ENCODE peak calls at places on chromosomes 13 and 19, in six cellular contexts. O, T, M, G, W and N are unnamed samples.

GRCh38 chr13:43167058-43167457 is 143.7 kb downstream of the DNAJC15 start:
- DNase-seq in O (no peak), T (no peak), M (no peak), G (no peak), W (no peak), N (no peak)

GRCh38 chr19:48271531-48272151 is 1.8 kb downstream of the ZNF114 start:
- DNase-seq in O (no peak), T (no peak), M (no peak), G (peak), W (peak), N (peak)

GRCh38 chr13:89380101-89380500 is 1708.9 kb downstream of the SLITRK5 start:
- DNase-seq in O (no peak), T (no peak), M (no peak), G (peak), W (no peak), N (no peak)

GRCh38 chr19:50432658-50433057 is at the start of gene MYBPC2:
- DNase-seq in O (no peak), T (peak), M (no peak), G (no peak), W (no peak), N (no peak)

GRCh38 chr19:47095707-47096704 is 17.6 kb downstream of the ZC3H4 start:
- DNase-seq in O (no peak), T (no peak), M (no peak), G (peak), W (no peak), N (no peak)

GRCh38 chr19:11554160-11554559 is 4.9 kb downstream of the ELOF1 start:
- DNase-seq in O (peak), T (no peak), M (peak), G (no peak), W (no peak), N (no peak)

GRCh38 chr13:80297094-80297493 is 43.8 kb downstream of the SPRY2 start:
- DNase-seq in O (no peak), T (no peak), M (no peak), G (no peak), W (peak), N (no peak)

GRCh38 chr13:21420706-21421105 is 38.4 kb downstream of the ZDHHC20 start:
- DNase-seq in O (no peak), T (no peak), M (no peak), G (no peak), W (no peak), N (no peak)

GRCh38 chr13:95955719-95956118 is 97.5 kb downstream of the UGGT2 start:
- DNase-seq in O (no peak), T (no peak), M (no peak), G (no peak), W (no peak), N (no peak)

GRCh38 chr19:10114651-10115391 is 3.3 kb downstream of the P2RY11 start:
- DNase-seq in O (peak), T (peak), M (no peak), G (no peak), W (no peak), N (no peak)

DNA sequence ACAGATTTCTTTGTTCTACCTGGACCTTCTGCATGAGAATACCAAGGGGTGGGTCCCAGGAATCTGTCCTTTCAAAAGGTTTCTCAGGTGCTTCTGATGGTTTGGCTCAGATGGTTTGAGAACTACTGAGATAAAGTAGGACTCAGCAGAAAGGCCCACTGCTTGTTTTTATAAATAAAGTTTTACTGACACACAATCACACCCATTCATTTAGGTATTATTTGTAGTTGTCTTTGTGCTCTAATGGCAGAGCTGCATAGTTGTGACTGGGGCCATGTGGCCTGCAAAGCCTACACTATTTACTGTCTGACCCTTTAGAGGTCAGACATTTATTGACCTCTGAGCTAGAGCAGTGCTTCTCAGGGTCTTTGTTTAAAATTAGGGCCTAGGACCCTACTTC is 17.6 kb downstream of the EDDM13 start:
- DNase-seq in O (no peak), T (no peak), M (no peak), G (no peak), W (no peak), N (no peak)
- TF ChIP-seq POLR2A in O (no peak), T (no peak), M (no peak), G (no peak), W (no peak), N (no peak)

GRCh38 chr13:41707192-41707858 is 250.0 kb downstream of the RGCC start:
- DNase-seq in O (no peak), T (no peak), M (no peak), G (no peak), W (no peak), N (no peak)

GRCh38 chr13:41708648-41709175 is 251.4 kb downstream of the RGCC start:
- DNase-seq in O (no peak), T (no peak), M (no peak), G (no peak), W (no peak), N (no peak)

GRCh38 chr13:41713405-41713804 is 247.5 kb downstream of the VWA8 start:
- DNase-seq in O (no peak), T (no peak), M (no peak), G (no peak), W (no peak), N (no peak)

GRCh38 chr13:41706189-41706588 is 248.8 kb downstream of the RGCC start:
- DNase-seq in O (no peak), T (no peak), M (no peak), G (no peak), W (no peak), N (no peak)

DNA sequence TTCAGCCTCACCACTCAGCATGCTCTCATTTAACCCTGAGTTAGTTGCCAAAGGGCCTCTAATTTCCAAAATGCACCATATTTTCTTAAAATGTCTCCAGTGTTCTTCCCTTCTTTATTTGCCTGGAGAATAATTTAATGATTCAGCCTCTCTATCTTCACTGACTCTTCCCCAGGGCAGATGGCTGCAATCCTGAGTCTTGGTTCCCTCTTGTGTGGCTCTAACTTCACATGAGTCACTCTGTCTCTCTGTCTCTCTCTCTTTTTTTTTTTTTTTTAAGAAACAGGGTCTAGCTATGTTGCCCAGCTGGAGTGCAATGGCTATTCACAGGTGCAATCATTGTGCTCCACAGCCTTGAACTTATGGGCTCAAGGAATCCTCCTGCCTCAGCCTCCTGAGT is 251.4 kb downstream of the VWA8 start:
- DNase-seq in O (no peak), T (no peak), M (no peak), G (no peak), W (no peak), N (no peak)
- TF ChIP-seq TAF1 in O (no peak), T (no peak), M (no peak), G (no peak), W (no peak), N (no peak)

GRCh38 chr19:1131718-1132552 is 28.1 kb downstream of the GPX4 start:
- DNase-seq in O (peak), T (peak), M (peak), G (no peak), W (no peak), N (peak)
- TF ChIP-seq POLR2A in O (peak), T (no peak), M (peak), G (no peak), W (no peak), N (peak)

GRCh38 chr19:39304701-39305571 is 8.7 kb downstream of the IFNL1 start:
- DNase-seq in O (no peak), T (peak), M (no peak), G (no peak), W (no peak), N (no peak)

GRCh38 chr19:39307822-39308530 is 11.8 kb downstream of the IFNL1 start:
- DNase-seq in O (no peak), T (no peak), M (no peak), G (no peak), W (no peak), N (no peak)

GRCh38 chr19:39306075-39306474 is 9.9 kb downstream of the IFNL1 start:
- DNase-seq in O (no peak), T (no peak), M (no peak), G (no peak), W (no peak), N (no peak)

GRCh38 chr19:39308531-39309304 is 11.9 kb downstream of the LRFN1 start:
- DNase-seq in O (no peak), T (peak), M (no peak), G (no peak), W (peak), N (no peak)

DNA sequence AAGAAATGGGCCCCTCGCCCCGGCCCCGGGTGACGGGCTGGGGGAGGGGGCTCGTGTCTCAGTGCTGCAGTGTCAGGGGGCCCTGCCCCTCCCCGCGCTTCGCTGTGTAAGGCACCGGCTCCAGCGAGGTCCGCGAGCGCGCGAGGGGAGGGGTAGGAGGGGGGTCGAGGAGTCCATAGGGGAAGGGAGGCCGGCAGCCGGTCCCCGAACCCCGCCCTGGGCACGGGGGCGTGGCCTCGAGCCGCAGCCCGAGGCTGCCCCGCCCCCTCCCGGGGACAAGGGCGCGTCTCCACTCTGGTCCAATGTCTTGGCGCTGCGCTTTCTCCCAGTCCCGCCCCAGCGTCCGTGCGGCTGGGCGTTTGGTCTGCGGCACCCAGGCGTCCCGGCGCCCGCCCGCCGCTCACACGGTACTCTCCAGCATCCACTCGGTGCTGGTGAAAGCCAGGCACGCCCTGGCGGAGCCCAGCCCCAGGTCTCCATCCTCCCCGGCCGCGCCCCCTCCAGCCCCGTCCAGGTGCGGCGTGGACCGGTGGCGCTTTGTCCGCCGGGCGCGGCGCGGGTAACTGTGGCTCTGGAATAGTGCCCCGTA is 11.1 kb downstream of the IFNL1 start:
- DNase-seq in O (no peak), T (no peak), M (no peak), G (no peak), W (no peak), N (no peak)
- TF ChIP-seq TAF1 in O (no peak), T (no peak), M (no peak), G (no peak), W (no peak), N (no peak)

GRCh38 chr19:1241417-1242095 is at the start of gene ATP5F1D:
- DNase-seq in O (peak), T (peak), M (peak), G (peak), W (no peak), N (peak)
- TF ChIP-seq POLR2A in O (peak), T (no peak), M (peak), G (peak), W (no peak), N (no peak)

GRCh38 chr19:45526143-45526542 is 18.9 kb downstream of the VASP start:
- DNase-seq in O (no peak), T (peak), M (no peak), G (peak), W (peak), N (no peak)
- TF ChIP-seq TAF1 in O (no peak), T (no peak), M (no peak), G (no peak), W (no peak), N (no peak)

DNA sequence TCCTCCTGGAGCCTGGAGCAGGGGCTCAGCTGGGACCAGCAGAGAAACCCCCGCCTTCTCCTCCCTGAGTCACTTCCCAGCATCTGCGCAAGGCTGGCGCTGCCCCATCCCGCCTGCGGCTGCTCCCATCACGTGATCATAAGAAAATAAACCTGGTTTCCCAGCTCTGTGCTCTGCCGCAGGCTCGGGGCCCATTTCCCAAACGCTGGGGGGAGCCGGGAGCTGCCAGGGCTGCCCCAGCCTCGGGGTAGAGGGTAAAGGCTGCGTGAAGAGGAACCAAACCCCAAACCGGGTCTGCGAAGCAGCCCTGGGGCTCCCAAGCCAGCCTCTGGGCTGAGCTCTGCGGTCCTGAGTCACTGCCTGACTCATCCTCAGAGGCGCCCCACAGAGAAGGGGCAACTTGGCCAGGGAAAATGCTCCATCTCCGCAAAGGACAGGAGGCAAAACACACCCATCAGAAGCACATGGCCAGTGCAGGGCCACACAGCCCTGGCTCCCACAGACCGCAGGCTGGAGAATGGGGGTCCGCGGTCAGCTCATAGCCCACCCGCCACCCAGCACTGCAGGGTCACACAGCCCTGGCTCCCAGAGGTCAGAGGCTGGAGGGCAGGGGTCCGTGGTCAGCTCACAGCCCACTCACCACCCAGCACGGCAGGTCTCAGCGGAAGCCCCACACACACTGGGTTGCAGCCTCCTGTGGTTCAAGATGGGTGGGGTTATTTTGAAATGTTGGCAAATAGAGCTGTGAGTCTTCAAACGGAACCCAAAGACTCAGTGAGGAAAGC is 67.1 kb downstream of the RASA3 start:
- DNase-seq in O (peak), T (peak), M (no peak), G (peak), W (peak), N (no peak)
- TF ChIP-seq POLR2A in O (peak), T (peak), M (peak), G (no peak), W (peak), N (no peak)